ENCODE peak calls at places on chromosomes 12 and 14, in eight cellular contexts. B is CD8-positive, alpha-beta T cell; L is naive B cell; N is HEK293T; H is transverse colon; Y is lung; Z is CD8-positive, alpha-beta memory T cell; K is stimulated activated CD4-positive, alpha-beta T cell treated with anti-CD3 and anti-CD28 coated beads, Interleukin-2, amount 100 ng/mL, for 24 hours. T is an unnamed sample.

GRCh38 chr12:132175496-132176357 is 31.5 kb downstream of the NOC4L start:
- DNase-seq in Z (no peak), N (no peak), B (no peak), K (no peak), L (no peak), Y (no peak), H (no peak), T (no peak)

GRCh38 chr14:89501381-89501780 is 84.3 kb upstream of the FOXN3 start:
- DNase-seq in L (no peak), Z (no peak), K (no peak), N (no peak), B (no peak), H (no peak), Y (no peak), T (no peak)

GRCh38 chr12:132219323-132219722 is 75.1 kb downstream of the NOC4L start:
- DNase-seq in Y (no peak), K (no peak), Z (no peak), H (no peak), N (no peak), B (no peak), L (no peak), T (no peak)

GRCh38 chr14:64234877-64235651 is 59.1 kb downstream of the ESR2 start:
- DNase-seq in N (no peak), Y (no peak), H (peak; percentile 37), Z (no peak), L (no peak), B (no peak), K (no peak), T (peak; percentile 46)

GRCh38 chr12:14239350-14239934 is 126.0 kb upstream of the ATF7IP start:
- DNase-seq in K (peak; percentile 30), Y (no peak), L (no peak), N (no peak), Z (peak; percentile 51), H (no peak), B (no peak), T (peak; percentile 47)

GRCh38 chr12:104219908-104220404 is 4.4 kb downstream of the TXNRD1 start:
- DNase-seq in N (peak; percentile 37), H (peak; percentile 32), Z (peak; percentile 71), Y (peak; percentile 44), B (no peak), K (peak; percentile 60), L (no peak), T (no peak)

GRCh38 chr12:9635014-9635413 is 27.3 kb upstream of the KLRB1 start:
- DNase-seq in Y (no peak), K (no peak), H (no peak), B (no peak), N (no peak), Z (no peak), L (no peak), T (no peak)

GRCh38 chr14:93120522-93120921 is 4.8 kb upstream of the ITPK1 start:
- DNase-seq in Z (no peak), Y (no peak), B (no peak), N (no peak), H (no peak), K (no peak), L (no peak), T (no peak)

GRCh38 chr12:132310181-132311040 is 19.0 kb downstream of the GALNT9 start:
- DNase-seq in B (no peak), K (no peak), Z (peak; percentile 21), H (no peak), Y (no peak), N (no peak), L (no peak), T (no peak)

GRCh38 chr12:78442454-78442801 is 422.1 kb upstream of the SYT1 start:
- DNase-seq in B (no peak), K (no peak), L (no peak), H (no peak), Y (no peak), N (no peak), Z (no peak), T (no peak)

GRCh38 chr12:68310370-68310769 is 21.8 kb downstream of the MDM1 start:
- DNase-seq in B (no peak), N (no peak), H (no peak), K (no peak), Z (no peak), L (no peak), Y (no peak), T (no peak)